ENCODE peak calls at places on chromosomes 16 and 17, in four cellular contexts. One of them, this sample, is unnamed.

GRCh38 chr17:79975498-79976134 is 60.1 kb downstream of the TBC1D16 start:
- DNase-seq in CD4-positive, alpha-beta memory T cell: no peak
- DNase-seq in AML-193: no peak
- DNase-seq in activated naive CD4-positive, alpha-beta T cell: no peak
- DNase-seq in this sample: no peak

GRCh38 chr16:30381351-30382041 is 865 bp downstream of the SEPTIN1 start:
- DNase-seq in CD4-positive, alpha-beta memory T cell: peak
- DNase-seq in AML-193: no peak
- DNase-seq in activated naive CD4-positive, alpha-beta T cell: no peak
- DNase-seq in this sample: no peak

GRCh38 chr16:50630394-50631020 is 50.6 kb downstream of the SNX20 start:
- DNase-seq in CD4-positive, alpha-beta memory T cell: no peak
- DNase-seq in AML-193: no peak
- DNase-seq in activated naive CD4-positive, alpha-beta T cell: no peak
- DNase-seq in this sample: no peak

GRCh38 chr17:69485901-69486643 is 71.6 kb downstream of the MAP2K6 start:
- DNase-seq in CD4-positive, alpha-beta memory T cell: no peak
- DNase-seq in AML-193: no peak
- DNase-seq in activated naive CD4-positive, alpha-beta T cell: no peak
- DNase-seq in this sample: no peak

GRCh38 chr16:66175058-66175457 is 191.4 kb upstream of the CDH5 start:
- DNase-seq in CD4-positive, alpha-beta memory T cell: no peak
- DNase-seq in AML-193: no peak
- DNase-seq in activated naive CD4-positive, alpha-beta T cell: no peak
- DNase-seq in this sample: no peak

GRCh38 chr17:49551221-49552069 is 24.2 kb upstream of the NXPH3 start:
- DNase-seq in CD4-positive, alpha-beta memory T cell: no peak
- DNase-seq in AML-193: no peak
- DNase-seq in activated naive CD4-positive, alpha-beta T cell: no peak
- DNase-seq in this sample: no peak

GRCh38 chr17:43660816-43661493 is 767 bp downstream of the MEOX1 start:
- DNase-seq in CD4-positive, alpha-beta memory T cell: peak
- DNase-seq in AML-193: no peak
- DNase-seq in activated naive CD4-positive, alpha-beta T cell: no peak
- DNase-seq in this sample: no peak

GRCh38 chr17:78974635-78975591 is 4.8 kb downstream of the LGALS3BP start:
- DNase-seq in CD4-positive, alpha-beta memory T cell: no peak
- DNase-seq in AML-193: peak
- DNase-seq in activated naive CD4-positive, alpha-beta T cell: no peak
- DNase-seq in this sample: no peak

GRCh38 chr16:67723940-67724339 is 4.8 kb upstream of the GFOD2 start:
- DNase-seq in CD4-positive, alpha-beta memory T cell: no peak
- DNase-seq in AML-193: no peak
- DNase-seq in activated naive CD4-positive, alpha-beta T cell: no peak
- DNase-seq in this sample: no peak

GRCh38 chr16:31033709-31034492 is 543 bp downstream of the STX4 start:
- DNase-seq in CD4-positive, alpha-beta memory T cell: peak
- DNase-seq in AML-193: peak
- DNase-seq in activated naive CD4-positive, alpha-beta T cell: peak
- DNase-seq in this sample: peak

GRCh38 chr17:82003411-82004381 is 19.0 kb downstream of the CENPX start:
- DNase-seq in CD4-positive, alpha-beta memory T cell: no peak
- DNase-seq in AML-193: no peak
- DNase-seq in activated naive CD4-positive, alpha-beta T cell: no peak
- DNase-seq in this sample: no peak

GRCh38 chr17:57130708-57131461 is 45.8 kb downstream of the AKAP1 start:
- DNase-seq in CD4-positive, alpha-beta memory T cell: peak
- DNase-seq in AML-193: peak
- DNase-seq in activated naive CD4-positive, alpha-beta T cell: peak
- DNase-seq in this sample: peak

This sample was measured in progenitor cell of endocrine pancreas.